ENCODE peak calls at places on chromosomes 13 and 19, in ten cellular contexts. E is COR-L47; Z is fibroblast of pulmonary artery; Y is fibroblast of gingiva; S is BJ; G is CD4-positive, alpha-beta T cell; F is gastrocnemius medialis; M is OCI-M1; C is GOT3; L is H54. J is an unnamed sample.

GRCh38 chr19:44585371-44586141 is 27.8 kb upstream of the IGSF23 start:
- DNase-seq in M (peak; percentile 90), C (no peak), G (no peak), S (no peak), Y (peak; percentile 30), L (no peak), E (no peak), Z (peak; percentile 61), F (no peak), J (no peak)

GRCh38 chr13:67803118-67803517 is 573.0 kb upstream of the PCDH9 start:
- DNase-seq in Y (no peak), E (peak; percentile 16), F (no peak), S (no peak), Z (no peak), G (no peak), L (no peak), M (no peak), C (no peak), J (no peak)

GRCh38 chr19:3642987-3643386 is 16.4 kb upstream of the CACTIN start:
- DNase-seq in C (no peak), E (no peak), G (no peak), M (no peak), Y (no peak), Z (no peak), S (no peak), L (no peak), F (no peak), J (no peak)

GRCh38 chr19:49758292-49758691 is 4.8 kb downstream of the TSKS start:
- DNase-seq in F (no peak), Y (no peak), E (no peak), G (no peak), M (no peak), L (peak; percentile 72), C (no peak), Z (peak; percentile 66), S (peak; percentile 59), J (no peak)

GRCh38 chr19:39052243-39052746 is 19.9 kb upstream of the FBXO27 start:
- DNase-seq in M (peak; percentile 72), F (no peak), Z (peak; percentile 69), L (peak; percentile 63), Y (peak; percentile 45), C (peak; percentile 14), G (peak; percentile 66), S (no peak), E (no peak), J (peak; percentile 13)

GRCh38 chr19:38615007-38615581 is 2.7 kb downstream of the MAP4K1 start:
- DNase-seq in Z (no peak), Y (no peak), E (no peak), M (no peak), S (no peak), L (no peak), F (no peak), C (no peak), G (no peak), J (no peak)

GRCh38 chr19:30136591-30136990 is 194.6 kb downstream of the URI1 start:
- DNase-seq in Z (no peak), S (no peak), C (no peak), L (no peak), G (no peak), F (no peak), E (no peak), M (no peak), Y (no peak), J (no peak)

GRCh38 chr13:50685491-50685890 is 158.0 kb downstream of the DLEU7 start:
- DNase-seq in Y (no peak), L (no peak), S (no peak), C (no peak), F (peak; percentile 7), G (no peak), M (peak; percentile 84), E (peak; percentile 93), Z (peak; percentile 62), J (no peak)

GRCh38 chr13:38914070-38914469 is 76.6 kb downstream of the STOML3 start:
- DNase-seq in F (no peak), M (peak; percentile 68), G (no peak), E (peak; percentile 47), C (no peak), L (no peak), S (no peak), Y (no peak), Z (no peak), J (no peak)

GRCh38 chr13:19591864-19592263 is 30.5 kb upstream of the TPTE2 start:
- DNase-seq in S (no peak), C (no peak), Z (no peak), E (no peak), G (no peak), Y (no peak), L (no peak), M (no peak), F (no peak), J (no peak)

GRCh38 chr19:35170359-35171061 is 16.0 kb downstream of the FXYD5 start:
- DNase-seq in Z (peak; percentile 28), M (no peak), E (no peak), G (no peak), F (no peak), L (no peak), C (no peak), Y (no peak), S (no peak), J (no peak)

GRCh38 chr19:29495091-29495490 is 30.7 kb upstream of the VSTM2B start:
- DNase-seq in Y (no peak), M (no peak), F (no peak), Z (no peak), G (no peak), S (no peak), E (no peak), C (no peak), L (no peak), J (no peak)

GRCh38 chr19:47609885-47610545 is 1.1 kb downstream of the BICRA start:
- DNase-seq in G (peak; percentile 31), M (peak; percentile 64), Y (peak; percentile 50), F (peak; percentile 35), Z (peak; percentile 47), E (no peak), L (peak; percentile 44), S (no peak), C (no peak), J (no peak)

GRCh38 chr19:5150902-5151741 is 182.2 kb downstream of the KDM4B start:
- DNase-seq in M (no peak), L (no peak), Z (no peak), C (no peak), S (no peak), E (no peak), F (no peak), Y (no peak), G (no peak), J (no peak)

GRCh38 chr19:54403054-54403453 is 12.2 kb upstream of the TTYH1 start:
- DNase-seq in Y (no peak), E (no peak), L (no peak), G (no peak), Z (no peak), C (no peak), F (no peak), M (no peak), S (no peak), J (no peak)

GRCh38 chr19:8458380-8458779 is 13.6 kb downstream of the HNRNPM start:
- DNase-seq in C (no peak), S (no peak), F (no peak), M (no peak), G (no peak), Y (no peak), L (no peak), E (no peak), Z (no peak), J (no peak)

GRCh38 chr19:49491804-49492572 is 4.2 kb upstream of the RPS11 start:
- DNase-seq in E (no peak), G (no peak), F (no peak), M (no peak), L (no peak), Y (no peak), C (no peak), Z (no peak), S (no peak), J (no peak)

GRCh38 chr13:58619396-58620113 is 988.0 kb downstream of the PCDH17 start:
- DNase-seq in L (no peak), E (peak; percentile 12), Z (no peak), C (no peak), M (peak; percentile 41), G (no peak), Y (no peak), F (no peak), S (no peak), J (no peak)

GRCh38 chr13:24520733-24521132 is 8.2 kb upstream of the PARP4 start:
- DNase-seq in C (no peak), L (no peak), F (no peak), G (no peak), Y (no peak), Z (no peak), E (no peak), S (no peak), M (no peak), J (no peak)

GRCh38 chr19:29942404-29943261 is 594 bp downstream of the URI1 start:
- DNase-seq in M (peak; percentile 73), Z (no peak), G (peak; percentile 60), S (no peak), F (peak; percentile 21), L (peak; percentile 74), C (peak; percentile 28), E (peak; percentile 63), Y (no peak), J (no peak)

GRCh38 chr13:35630551-35631275 is 154.2 kb upstream of the MAB21L1 start:
- DNase-seq in F (no peak), G (no peak), Z (peak; percentile 67), S (no peak), E (peak; percentile 39), M (peak; percentile 81), Y (peak; percentile 64), L (peak; percentile 4), C (no peak), J (peak; percentile 38)